ENCODE peak calls at places on chromosomes 13 and 19, in nine cellular contexts. Y is omental fat pad; Z is glutamatergic neuron; P is bronchial epithelial cell; M is suprapubic skin; I is AG10803; D is CD4-positive, alpha-beta T cell; L is GM12864; R is GM10248. F is an unnamed sample.

GRCh38 chr19:511101-511841 is 4.0 kb downstream of the TPGS1 start:
- DNase-seq in Y (no peak), Z (peak), P (peak), M (no peak), I (no peak), D (peak), L (no peak), R (peak), F (no peak)

GRCh38 chr19:11587302-11587972 is 9.8 kb upstream of the ZNF627 start:
- DNase-seq in Y (peak), Z (peak), P (peak), M (peak), I (peak), D (peak), L (no peak), R (peak), F (no peak)

GRCh38 chr19:48837081-48837524 is 812 bp upstream of the HSD17B14 start:
- DNase-seq in Y (peak), Z (peak), P (peak), M (peak), I (peak), D (peak), L (peak), R (peak), F (no peak)

GRCh38 chr13:45137501-45137880 is 17.2 kb downstream of the GTF2F2 start:
- DNase-seq in Y (no peak), Z (no peak), P (no peak), M (no peak), I (no peak), D (no peak), L (no peak), R (no peak), F (no peak)

GRCh38 chr13:26784704-26785639 is 24.4 kb upstream of the GPR12 start:
- DNase-seq in Y (no peak), Z (no peak), P (no peak), M (no peak), I (no peak), D (no peak), L (no peak), R (no peak), F (no peak)

GRCh38 chr19:29812080-29812880 is 489 bp downstream of the CCNE1 start:
- DNase-seq in Y (no peak), Z (peak), P (no peak), M (peak), I (no peak), D (peak), L (no peak), R (no peak), F (peak)

GRCh38 chr13:50589139-50589538 is 254.4 kb downstream of the DLEU7 start:
- DNase-seq in Y (no peak), Z (no peak), P (peak), M (no peak), I (peak), D (no peak), L (no peak), R (no peak), F (no peak)

GRCh38 chr13:60572003-60572792 is 175.2 kb downstream of the TDRD3 start:
- DNase-seq in Y (no peak), Z (no peak), P (peak), M (no peak), I (peak), D (no peak), L (no peak), R (no peak), F (no peak)

GRCh38 chr13:98977568-98978270 is at the start of gene DOCK9:
- DNase-seq in Y (no peak), Z (no peak), P (no peak), M (peak), I (peak), D (no peak), L (no peak), R (no peak), F (no peak)

GRCh38 chr19:10390652-10391286 is 10.4 kb upstream of the TYK2 start:
- DNase-seq in Y (peak), Z (peak), P (peak), M (peak), I (peak), D (peak), L (no peak), R (peak), F (no peak)

GRCh38 chr13:69389899-69390298 is 717.7 kb upstream of the ATXN8OS start:
- DNase-seq in Y (no peak), Z (no peak), P (no peak), M (no peak), I (no peak), D (no peak), L (no peak), R (no peak), F (no peak)

GRCh38 chr13:44117351-44117750 is 237.6 kb downstream of the LACC1 start:
- DNase-seq in Y (no peak), Z (no peak), P (no peak), M (no peak), I (peak), D (no peak), L (no peak), R (no peak), F (no peak)

GRCh38 chr13:39603424-39603947 is 493 bp upstream of the LHFPL6 start:
- DNase-seq in Y (no peak), Z (no peak), P (peak), M (no peak), I (peak), D (no peak), L (no peak), R (peak), F (no peak)

GRCh38 chr19:11642902-11643301 is 45.6 kb downstream of the ZNF627 start:
- DNase-seq in Y (no peak), Z (no peak), P (no peak), M (no peak), I (no peak), D (no peak), L (no peak), R (no peak), F (no peak)

GRCh38 chr19:3298853-3299449 is 67.4 kb upstream of the NFIC start:
- DNase-seq in Y (no peak), Z (no peak), P (no peak), M (no peak), I (no peak), D (no peak), L (no peak), R (no peak), F (no peak)

GRCh38 chr19:17512574-17512939 is 1.1 kb downstream of the PGLS start:
- DNase-seq in Y (no peak), Z (no peak), P (no peak), M (no peak), I (no peak), D (no peak), L (no peak), R (no peak), F (no peak)

GRCh38 chr19:17121736-17122293 is 46.2 kb downstream of the MYO9B start:
- DNase-seq in Y (no peak), Z (no peak), P (no peak), M (no peak), I (peak), D (no peak), L (peak), R (peak), F (no peak)

GRCh38 chr13:40568672-40569350 is 97.6 kb downstream of the FOXO1 start:
- DNase-seq in Y (no peak), Z (no peak), P (no peak), M (no peak), I (no peak), D (no peak), L (no peak), R (no peak), F (no peak)

GRCh38 chr13:27201661-27202060 is 30.1 kb upstream of the USP12 start:
- DNase-seq in Y (no peak), Z (no peak), P (peak), M (no peak), I (no peak), D (no peak), L (no peak), R (no peak), F (no peak)

GRCh38 chr13:36030670-36031331 is 100.4 kb downstream of the DCLK1 start:
- DNase-seq in Y (no peak), Z (no peak), P (peak), M (no peak), I (peak), D (no peak), L (no peak), R (no peak), F (no peak)

GRCh38 chr19:38512277-38512676 is 78.8 kb downstream of the RYR1 start:
- DNase-seq in Y (no peak), Z (no peak), P (no peak), M (no peak), I (no peak), D (no peak), L (no peak), R (no peak), F (no peak)

GRCh38 chr19:489418-490196 is 6.7 kb upstream of the MADCAM1 start:
- DNase-seq in Y (no peak), Z (peak), P (no peak), M (no peak), I (peak), D (no peak), L (no peak), R (no peak), F (peak)

GRCh38 chr13:113837554-113838355 is 26.1 kb downstream of the GAS6 start:
- DNase-seq in Y (peak), Z (peak), P (peak), M (peak), I (peak), D (no peak), L (no peak), R (no peak), F (no peak)

GRCh38 chr13:73158851-73159250 is 100.0 kb downstream of the KLF5 start:
- DNase-seq in Y (no peak), Z (no peak), P (peak), M (no peak), I (peak), D (no peak), L (no peak), R (no peak), F (no peak)

GRCh38 chr13:113791226-113791625 is 32.2 kb downstream of the TMEM255B start:
- DNase-seq in Y (peak), Z (no peak), P (no peak), M (no peak), I (no peak), D (no peak), L (no peak), R (no peak), F (no peak)

GRCh38 chr13:69856331-69856730 is 251.3 kb upstream of the ATXN8OS start:
- DNase-seq in Y (no peak), Z (no peak), P (peak), M (no peak), I (no peak), D (no peak), L (no peak), R (no peak), F (no peak)

GRCh38 chr13:38202730-38203129 is 146.9 kb upstream of the UFM1 start:
- DNase-seq in Y (no peak), Z (no peak), P (peak), M (no peak), I (peak), D (no peak), L (no peak), R (no peak), F (no peak)

GRCh38 chr19:871446-872265 is 12.2 kb downstream of the CFD start:
- DNase-seq in Y (no peak), Z (peak), P (peak), M (no peak), I (no peak), D (no peak), L (no peak), R (no peak), F (peak)

GRCh38 chr19:17035842-17036424 is 9.3 kb upstream of the CPAMD8 start:
- DNase-seq in Y (no peak), Z (no peak), P (no peak), M (no peak), I (no peak), D (no peak), L (peak), R (no peak), F (no peak)

GRCh38 chr19:32976223-32976805 is 4.3 kb downstream of the FAAP24 start:
- DNase-seq in Y (peak), Z (peak), P (peak), M (no peak), I (peak), D (peak), L (peak), R (peak), F (no peak)

GRCh38 chr19:28235606-28236125 is 977.3 kb downstream of the UQCRFS1 start:
- DNase-seq in Y (no peak), Z (no peak), P (no peak), M (no peak), I (no peak), D (no peak), L (no peak), R (no peak), F (no peak)

GRCh38 chr19:1929051-1929742 is 11.8 kb upstream of the CSNK1G2 start:
- DNase-seq in Y (peak), Z (peak), P (peak), M (no peak), I (peak), D (peak), L (peak), R (peak), F (no peak)

GRCh38 chr13:106612688-106613087 is 44.8 kb upstream of the ARGLU1 start:
- DNase-seq in Y (peak), Z (no peak), P (peak), M (peak), I (peak), D (no peak), L (no peak), R (no peak), F (no peak)

GRCh38 chr19:4112367-4112766 is 11.6 kb downstream of the MAP2K2 start:
- DNase-seq in Y (no peak), Z (no peak), P (no peak), M (no peak), I (no peak), D (no peak), L (no peak), R (no peak), F (no peak)

GRCh38 chr19:4035582-4035981 is 28.0 kb downstream of the PIAS4 start:
- DNase-seq in Y (no peak), Z (no peak), P (no peak), M (no peak), I (no peak), D (no peak), L (no peak), R (no peak), F (no peak)

GRCh38 chr13:39016087-39016486 is 21.8 kb downstream of the PROSER1 start:
- DNase-seq in Y (no peak), Z (no peak), P (no peak), M (no peak), I (no peak), D (no peak), L (no peak), R (no peak), F (no peak)

GRCh38 chr13:23744315-23744714 is 144.9 kb downstream of the MIPEP start:
- DNase-seq in Y (no peak), Z (no peak), P (peak), M (no peak), I (no peak), D (no peak), L (no peak), R (no peak), F (no peak)

GRCh38 chr13:23743717-23744116 is 145.5 kb downstream of the MIPEP start:
- DNase-seq in Y (no peak), Z (no peak), P (peak), M (no peak), I (no peak), D (no peak), L (no peak), R (no peak), F (no peak)

GRCh38 chr13:23743269-23743668 is 145.9 kb downstream of the MIPEP start:
- DNase-seq in Y (no peak), Z (no peak), P (peak), M (no peak), I (no peak), D (no peak), L (no peak), R (peak), F (no peak)

GRCh38 chr13:23740002-23740401 is 149.2 kb downstream of the MIPEP start:
- DNase-seq in Y (no peak), Z (no peak), P (no peak), M (no peak), I (no peak), D (no peak), L (no peak), R (no peak), F (no peak)

DNA sequence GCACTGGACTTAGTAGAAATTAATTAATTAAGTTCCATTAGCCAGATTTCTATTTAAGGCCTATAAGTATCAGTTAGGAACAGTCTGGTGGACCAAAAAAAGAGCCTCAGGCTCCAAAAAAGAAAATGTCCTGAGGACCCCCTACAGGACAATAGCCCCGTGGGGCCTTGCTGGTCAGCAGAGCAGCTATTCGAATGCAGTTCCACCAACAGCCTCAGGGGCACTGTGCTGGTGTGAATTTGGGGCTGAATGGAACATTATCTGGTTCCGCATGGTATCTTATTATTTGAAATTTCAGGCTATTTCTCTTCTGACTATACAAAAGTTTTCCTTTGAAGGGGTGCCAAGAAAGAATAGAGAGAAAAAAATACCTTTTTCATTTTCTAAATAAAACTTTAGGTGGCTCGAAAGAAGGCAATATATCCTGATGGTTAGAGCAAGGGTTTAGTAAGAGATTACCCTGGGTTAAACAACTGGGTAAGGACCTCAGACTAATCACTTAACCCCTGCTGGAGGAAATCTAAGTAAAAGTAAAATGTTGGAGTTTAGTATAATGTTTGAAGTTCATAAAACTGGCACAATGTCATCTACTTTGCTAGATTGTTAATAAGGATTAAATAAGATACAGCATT is 147.2 kb downstream of the MIPEP start:
- DNase-seq in Y (no peak), Z (peak), P (no peak), M (no peak), I (no peak), D (no peak), L (no peak), R (no peak), F (no peak)
- TF ChIP-seq CTCF in Y (no peak), Z (peak), P (peak), M (peak), I (peak), D (peak), L (peak), R (peak), F (peak)

DNA sequence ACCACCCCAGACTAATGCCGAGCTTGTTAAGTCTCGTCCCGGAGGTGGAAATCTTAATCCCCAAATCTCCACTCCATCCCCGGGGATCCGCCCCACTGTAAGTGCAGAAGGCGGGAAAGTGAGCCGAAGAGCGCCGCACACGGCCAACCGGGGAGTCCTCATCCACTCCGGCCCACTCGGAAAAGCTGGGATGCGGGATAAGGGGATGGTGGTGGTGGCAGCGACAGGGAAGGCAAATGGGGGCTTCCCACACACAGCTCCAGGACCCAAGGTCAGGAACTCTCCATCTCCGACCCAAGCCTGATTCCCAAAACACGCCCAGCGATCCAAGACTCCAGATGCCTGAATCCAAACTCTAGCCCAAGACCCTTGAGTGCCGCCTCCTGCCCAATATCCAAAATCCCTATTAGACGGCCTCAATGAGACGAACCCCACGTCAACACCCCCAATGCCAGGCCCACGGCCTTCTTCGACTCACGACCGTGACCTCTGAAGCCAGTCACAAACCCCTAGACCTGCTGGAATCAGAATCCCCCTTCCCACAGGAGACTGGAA is 481 bp downstream of the FBL start:
- DNase-seq in Y (no peak), Z (peak), P (no peak), M (no peak), I (peak), D (no peak), L (no peak), R (no peak), F (no peak)
- TF ChIP-seq CTCF in Y (no peak), Z (no peak), P (peak), M (no peak), I (no peak), D (no peak), L (peak), R (no peak), F (peak)

DNA sequence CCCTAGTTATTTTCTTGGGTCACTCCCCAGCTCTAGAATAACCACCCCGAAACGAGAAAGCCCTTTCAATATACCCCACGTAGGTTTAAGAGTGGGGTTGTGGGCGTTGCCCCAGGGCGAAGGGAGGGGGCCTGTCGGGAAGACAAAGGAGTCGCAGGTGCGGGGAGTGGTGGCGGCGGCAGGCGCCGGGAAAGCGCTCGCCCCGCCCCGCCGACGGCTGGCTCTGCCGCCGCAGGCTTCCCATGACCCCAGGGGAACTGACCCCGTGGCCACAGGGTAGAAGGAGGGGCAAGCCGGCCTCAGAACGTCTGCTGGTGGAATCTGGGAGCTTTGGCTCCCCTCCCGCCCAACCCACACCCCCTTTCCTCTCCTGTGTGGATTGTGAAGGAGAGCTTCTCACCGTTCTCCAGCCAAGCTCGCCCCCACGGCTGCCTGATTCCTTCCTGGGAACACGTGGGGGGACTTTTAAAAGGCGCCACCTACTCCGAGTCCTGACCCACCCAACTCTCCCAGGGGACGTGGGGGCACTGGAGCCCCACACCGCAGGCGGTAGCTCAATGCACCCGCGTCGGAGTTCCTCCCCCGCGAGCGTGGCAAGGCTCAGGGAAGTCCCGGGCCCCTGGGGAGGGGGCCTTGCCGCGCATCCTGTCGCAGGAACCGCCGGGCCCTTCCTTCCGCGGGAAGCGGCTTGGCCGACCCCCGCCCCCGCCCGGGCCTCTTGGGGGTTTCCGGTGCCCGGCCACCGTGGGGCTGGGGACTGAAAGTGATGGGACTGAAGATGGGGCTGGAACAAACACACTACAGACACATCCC is 5.5 kb downstream of the IER2 start:
- DNase-seq in Y (peak), Z (peak), P (peak), M (peak), I (peak), D (peak), L (no peak), R (peak), F (no peak)
- TF ChIP-seq CTCF in Y (no peak), Z (no peak), P (no peak), M (no peak), I (no peak), D (no peak), L (no peak), R (no peak), F (no peak)

DNA sequence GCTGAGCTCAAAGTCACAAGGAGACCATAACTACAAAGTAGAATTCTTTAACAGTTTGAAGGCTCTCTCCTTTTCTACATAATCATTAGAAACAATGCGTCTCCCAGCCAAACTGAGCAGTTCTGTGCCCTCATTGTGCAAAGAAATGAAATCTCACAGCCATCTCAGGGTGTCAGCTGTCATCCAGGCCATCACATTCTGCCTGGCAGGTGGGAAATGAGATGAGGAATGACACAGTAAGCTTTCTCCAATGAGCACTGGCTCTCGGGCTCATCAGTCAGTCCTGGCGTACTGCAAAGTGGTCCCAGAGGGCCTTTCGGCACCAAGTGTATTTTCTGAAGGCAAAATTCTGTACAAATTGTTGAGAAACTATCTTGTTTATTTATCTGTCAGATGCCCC is 306.5 kb downstream of the KCTD12 start:
- DNase-seq in Y (no peak), Z (no peak), P (no peak), M (no peak), I (no peak), D (no peak), L (no peak), R (no peak), F (no peak)
- TF ChIP-seq CTCF in Y (no peak), Z (no peak), P (no peak), M (no peak), I (no peak), D (no peak), L (no peak), R (no peak), F (no peak)